ENCODE peak calls at places on chromosomes 3 and 15, in four cellular contexts. X is A549, J is HepG2, N is GM12878. V is an unnamed sample.

GRCh38 chr3:112175037-112175436 is 42.0 kb upstream of the GCSAM start:
- DNase-seq in X (no peak), N (no peak), J (no peak), V (no peak)

GRCh38 chr15:32222716-32223115 is 180.4 kb downstream of the GOLGA8K start:
- DNase-seq in N (no peak), X (no peak), J (no peak), V (no peak)

GRCh38 chr3:46078712-46079400 is 51.6 kb upstream of the XCR1 start:
- DNase-seq in N (peak), X (peak), J (peak), V (peak)

GRCh38 chr3:139710212-139710611 is 32.4 kb upstream of the NMNAT3 start:
- DNase-seq in X (no peak), J (peak), N (no peak), V (no peak)

GRCh38 chr3:180913582-180914404 is 1.3 kb downstream of the FXR1 start:
- DNase-seq in N (no peak), J (no peak), X (no peak), V (no peak)

GRCh38 chr3:41163399-41163798 is 35.9 kb upstream of the CTNNB1 start:
- DNase-seq in N (no peak), J (no peak), X (no peak), V (no peak)

GRCh38 chr3:148081926-148082325 is 615.8 kb upstream of the AGTR1 start:
- DNase-seq in X (no peak), J (no peak), N (no peak), V (no peak)

GRCh38 chr3:106206165-106206564 is 337.4 kb upstream of the CBLB start:
- DNase-seq in X (no peak), J (no peak), N (peak), V (no peak)

GRCh38 chr3:183844606-183845005 is 19.2 kb upstream of the MAP6D1 start:
- DNase-seq in X (no peak), J (peak), N (no peak), V (no peak)

GRCh38 chr3:142022381-142022780 is 127.0 kb downstream of the TFDP2 start:
- DNase-seq in X (peak), N (peak), J (no peak), V (peak)

GRCh38 chr3:126056681-126057546 is 27.0 kb downstream of the SLC41A3 start:
- DNase-seq in J (peak), N (no peak), X (peak), V (peak)
- TF ChIP-seq PBX3 in J (no peak), N (no peak), X (no peak), V (no peak)

GRCh38 chr15:47577476-47577875 is 139.8 kb upstream of the SEMA6D start:
- DNase-seq in J (no peak), N (no peak), X (no peak), V (peak)
- TF ChIP-seq RAD21 in J (no peak), N (no peak), X (no peak), V (no peak)

GRCh38 chr3:126416943-126417342 is 22.2 kb downstream of the CFAP100 start:
- DNase-seq in X (no peak), N (no peak), J (no peak), V (no peak)
- TF ChIP-seq PBX3 in X (no peak), N (no peak), J (no peak), V (no peak)

DNA sequence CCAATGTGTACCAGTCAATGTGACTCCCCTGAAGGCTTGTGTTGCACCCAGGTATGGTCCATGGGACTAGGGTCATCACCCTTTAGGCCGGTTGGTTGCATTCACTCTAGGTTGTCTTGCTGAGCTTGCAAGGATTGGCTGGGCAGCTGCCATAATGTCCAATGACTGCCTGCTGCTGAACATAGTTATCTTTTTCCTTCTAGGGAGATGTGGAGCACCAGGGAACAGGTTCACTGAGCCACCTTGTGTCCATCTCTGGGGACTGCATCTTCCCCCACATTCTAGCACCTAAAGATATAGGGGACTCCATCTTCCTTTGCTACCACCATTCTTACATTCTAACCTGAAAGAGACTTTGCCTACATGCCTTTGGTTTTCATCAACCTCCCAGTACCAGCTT is 580.4 kb upstream of the TBL1XR1 start:
- DNase-seq in N (peak), J (peak), X (peak), V (peak)
- TF ChIP-seq RAD21 in N (peak), J (peak), X (peak), V (peak)

GRCh38 chr3:16113704-16114103 is 60.8 kb upstream of the GALNT15 start:
- DNase-seq in N (no peak), X (peak), J (no peak), V (no peak)
- TF ChIP-seq PBX3 in N (no peak), X (no peak), J (no peak), V (peak)

GRCh38 chr3:197547618-197548017 is 8.2 kb downstream of the BDH1 start:
- DNase-seq in J (peak), X (no peak), N (no peak), V (no peak)

GRCh38 chr3:197547206-197547605 is 8.6 kb downstream of the BDH1 start:
- DNase-seq in J (no peak), X (no peak), N (no peak), V (no peak)

GRCh38 chr3:197550489-197550888 is 5.3 kb downstream of the BDH1 start:
- DNase-seq in J (no peak), X (no peak), N (no peak), V (no peak)

GRCh38 chr3:197552198-197552597 is 3.6 kb downstream of the BDH1 start:
- DNase-seq in N (no peak), X (no peak), J (no peak), V (no peak)

GRCh38 chr3:197549261-197549885 is 6.4 kb downstream of the BDH1 start:
- DNase-seq in N (no peak), J (no peak), X (no peak), V (no peak)
- TF ChIP-seq RAD21 in N (no peak), J (no peak), X (no peak), V (no peak)

GRCh38 chr15:70133296-70133695 is 35.6 kb upstream of the TLE3 start:
- DNase-seq in N (no peak), J (no peak), X (no peak), V (no peak)

GRCh38 chr15:70137975-70138374 is 40.3 kb upstream of the TLE3 start:
- DNase-seq in X (no peak), J (no peak), N (no peak), V (no peak)

GRCh38 chr15:70132571-70132970 is 34.9 kb upstream of the TLE3 start:
- DNase-seq in J (no peak), X (no peak), N (no peak), V (no peak)

GRCh38 chr15:70132148-70132547 is 34.4 kb upstream of the TLE3 start:
- DNase-seq in N (no peak), J (no peak), X (no peak), V (no peak)

DNA sequence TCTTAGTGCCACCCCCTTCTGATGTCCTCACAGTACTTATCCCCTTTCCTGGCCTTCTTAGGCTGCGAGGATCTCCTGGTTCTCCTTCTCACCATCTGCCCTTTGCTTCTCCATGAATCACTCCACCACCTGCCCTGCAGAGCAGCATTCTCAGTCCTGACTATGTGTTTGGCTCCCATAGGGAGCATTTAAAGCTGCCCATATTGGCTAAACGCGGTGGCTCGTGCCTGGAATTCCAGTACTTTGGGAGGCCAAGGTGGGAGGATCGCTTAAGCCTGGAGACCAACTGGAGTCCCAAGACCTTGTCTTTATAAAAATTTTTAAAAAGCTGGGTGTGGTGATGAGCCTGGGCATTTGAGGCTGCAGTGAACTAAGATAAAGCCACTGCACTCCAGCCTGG is 36.1 kb upstream of the TLE3 start:
- DNase-seq in X (no peak), N (no peak), J (no peak), V (no peak)
- TF ChIP-seq PBX3 in X (no peak), N (no peak), J (no peak), V (no peak)

DNA sequence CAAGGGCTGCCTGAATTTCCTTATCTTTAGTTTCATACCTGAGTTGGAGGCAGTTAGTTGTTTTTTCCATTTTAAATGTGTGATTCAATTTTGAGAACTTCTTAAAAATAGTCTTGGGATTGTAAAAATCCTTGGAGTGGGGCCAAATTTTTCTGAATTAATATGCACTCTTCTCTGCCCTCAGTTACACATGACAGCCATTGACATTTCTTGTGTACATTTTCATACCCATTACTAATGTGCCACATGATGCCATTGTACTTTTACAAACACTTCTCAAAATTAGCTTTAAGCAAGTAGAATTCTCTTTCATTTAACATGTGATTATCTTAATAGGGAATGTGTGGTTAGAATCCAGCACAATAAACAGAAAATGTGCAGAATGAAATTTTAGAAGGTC is 141.8 kb downstream of the C3orf38 start:
- DNase-seq in X (no peak), J (no peak), N (no peak), V (no peak)
- TF ChIP-seq RAD21 in X (no peak), J (no peak), N (no peak), V (no peak)

GRCh38 chr3:99954914-99955644 is 137.4 kb downstream of the CMSS1 start:
- DNase-seq in N (no peak), J (peak), X (no peak), V (no peak)
- TF ChIP-seq PBX3 in N (no peak), J (no peak), X (no peak), V (no peak)